ENCODE peak calls at places on chromosomes 12 and 14, in seven cellular contexts. C is lower lobe of right lung; W is left lung; V is CD8-positive, alpha-beta memory T cell; K is GM23248; A is heart left ventricle; Q is CD8-positive, alpha-beta T cell. I is an unnamed sample. For H3K36me3, the result is how much of the 10 kb centered on the place peaks cover.

GRCh38 chr12:131903270-131904255 is 9.1 kb downstream of the ULK1 start:
- DNase-seq in K (no peak), V (no peak), W (peak), A (no peak), C (no peak), Q (no peak), I (no peak)

GRCh38 chr12:51217968-51218606 is at the start of gene POU6F1:
- DNase-seq in V (peak), Q (peak), C (peak), W (peak), A (peak), K (peak), I (peak)

GRCh38 chr12:38101753-38102152 is 214.8 kb upstream of the ALG10B start:
- DNase-seq in A (no peak), Q (no peak), W (no peak), V (no peak), K (no peak), C (no peak), I (no peak)

GRCh38 chr14:100888789-100889315 is 14.7 kb downstream of the RTL1 start:
- DNase-seq in V (no peak), K (no peak), A (no peak), W (no peak), C (no peak), Q (no peak), I (no peak)

GRCh38 chr14:24339284-24340151 is at the start of gene RIPK3:
- DNase-seq in W (peak), V (peak), K (peak), A (peak), C (peak), Q (peak), I (no peak)

GRCh38 chr14:100030441-100031153 is 34.6 kb upstream of the EVL start:
- DNase-seq in C (no peak), W (no peak), V (no peak), A (no peak), K (peak), Q (no peak), I (no peak)

GRCh38 chr14:50023671-50024490 is 92.5 kb downstream of the VCPKMT start:
- DNase-seq in W (no peak), Q (no peak), C (no peak), K (peak), V (no peak), A (no peak), I (no peak)

GRCh38 chr14:20998674-20999366 is at the start of gene SLC39A2:
- DNase-seq in C (no peak), Q (no peak), A (peak), W (peak), K (peak), V (no peak), I (no peak)

GRCh38 chr12:118853634-118854033 is 127.7 kb upstream of the SRRM4 start:
- DNase-seq in K (no peak), W (no peak), C (no peak), Q (no peak), V (no peak), A (no peak), I (no peak)
- H3K27ac ChIP-seq in K (no peak), W (no peak), C (no peak), Q (no peak), V (no peak), A (no peak), I (no peak)

GRCh38 chr12:48826209-48826855 is 8.0 kb downstream of the CACNB3 start:
- DNase-seq in K (no peak), A (no peak), C (no peak), V (no peak), W (no peak), Q (no peak), I (no peak)

GRCh38 chr12:48827513-48828096 is 9.3 kb downstream of the CACNB3 start:
- DNase-seq in K (no peak), W (no peak), V (no peak), Q (no peak), A (no peak), C (no peak), I (no peak)

GRCh38 chr12:48828841-48829575 is 10.7 kb downstream of the CACNB3 start:
- DNase-seq in W (no peak), Q (no peak), A (no peak), V (no peak), K (no peak), C (no peak), I (no peak)

GRCh38 chr12:48828293-48828692 is 10.0 kb downstream of the CACNB3 start:
- DNase-seq in A (no peak), Q (no peak), C (no peak), V (no peak), K (no peak), W (no peak), I (no peak)

GRCh38 chr12:48827026-48827425 is 8.7 kb downstream of the CACNB3 start:
- DNase-seq in V (no peak), W (no peak), C (no peak), A (no peak), Q (no peak), K (no peak), I (no peak)
- H3K36me3 ChIP-seq in V (under half), W (under half), C (half or more), A (half or more), Q (under half), K (under half), I (half or more)

GRCh38 chr12:122843472-122843871 is 8.2 kb downstream of the HIP1R start:
- DNase-seq in K (no peak), C (peak), W (no peak), Q (no peak), A (no peak), V (no peak), I (no peak)

GRCh38 chr12:122844366-122844971 is 9.2 kb downstream of the HIP1R start:
- DNase-seq in V (no peak), Q (no peak), A (no peak), C (peak), K (no peak), W (no peak), I (no peak)

GRCh38 chr12:122840580-122841513 is 5.6 kb downstream of the HIP1R start:
- DNase-seq in W (no peak), Q (no peak), A (no peak), K (peak), V (no peak), C (peak), I (no peak)

GRCh38 chr12:122841544-122842321 is 6.5 kb downstream of the HIP1R start:
- DNase-seq in A (peak), C (peak), V (no peak), Q (no peak), W (no peak), K (peak), I (no peak)

GRCh38 chr12:122842505-122843405 is 7.5 kb downstream of the HIP1R start:
- DNase-seq in W (no peak), C (peak), V (no peak), A (no peak), Q (no peak), K (no peak), I (no peak)
- H3K27ac ChIP-seq in W (peak), C (peak), V (no peak), A (peak), Q (no peak), K (no peak), I (no peak)

DNA sequence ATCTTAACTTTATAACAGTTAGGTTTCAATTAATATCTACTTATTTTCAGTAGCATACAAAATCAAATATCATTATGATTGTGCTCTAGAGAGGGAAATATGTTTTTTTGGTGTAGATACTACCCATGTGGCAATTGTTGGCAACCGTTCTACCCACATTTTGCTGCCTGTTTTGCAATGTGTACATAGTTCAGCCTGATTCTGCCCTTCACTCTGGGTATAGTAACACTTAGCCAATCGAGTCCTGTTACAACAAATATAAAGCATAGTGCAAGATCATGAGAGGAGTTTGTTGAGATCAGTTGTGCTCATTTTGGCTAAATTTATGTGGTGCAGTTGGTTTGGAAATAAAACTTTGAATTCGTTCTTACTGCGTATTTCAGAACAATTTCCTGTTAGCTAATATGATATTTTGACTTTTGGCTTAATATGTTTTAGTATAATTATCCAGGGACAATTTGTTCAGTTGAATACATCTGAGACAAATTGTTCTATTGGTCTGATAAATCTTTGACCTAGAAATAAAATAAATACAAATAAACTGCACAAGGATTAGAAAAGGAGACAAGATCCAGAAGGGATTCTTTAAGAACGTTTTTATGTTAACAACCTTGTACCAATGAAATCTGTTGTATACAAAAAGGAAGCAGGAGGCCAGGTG is 76.9 kb downstream of the ATF7IP start:
- DNase-seq in C (no peak), K (peak), W (no peak), A (no peak), Q (no peak), V (no peak), I (no peak)
- H3K36me3 ChIP-seq in C (half or more), K (under half), W (under half), A (under half), Q (under half), V (under half), I (under half)

GRCh38 chr12:26580619-26581018 is 252.4 kb downstream of the ITPR2 start:
- DNase-seq in V (no peak), W (no peak), K (no peak), C (no peak), A (no peak), Q (no peak), I (no peak)
- H3K27ac ChIP-seq in V (no peak), W (no peak), K (no peak), C (no peak), A (no peak), Q (no peak), I (no peak)

GRCh38 chr12:123267335-123267920 is 4.2 kb downstream of the CDK2AP1 start:
- DNase-seq in Q (no peak), V (no peak), K (no peak), W (no peak), A (no peak), C (no peak), I (no peak)

GRCh38 chr12:123266679-123267277 is 4.9 kb downstream of the CDK2AP1 start:
- DNase-seq in A (no peak), K (no peak), V (no peak), Q (no peak), W (no peak), C (no peak), I (no peak)

GRCh38 chr12:123267991-123268843 is 3.4 kb downstream of the CDK2AP1 start:
- DNase-seq in C (peak), A (peak), V (no peak), Q (no peak), W (peak), K (no peak), I (no peak)

GRCh38 chr12:123264642-123265041 is 7.0 kb downstream of the CDK2AP1 start:
- DNase-seq in V (no peak), C (no peak), W (no peak), A (no peak), K (no peak), Q (no peak), I (no peak)

DNA sequence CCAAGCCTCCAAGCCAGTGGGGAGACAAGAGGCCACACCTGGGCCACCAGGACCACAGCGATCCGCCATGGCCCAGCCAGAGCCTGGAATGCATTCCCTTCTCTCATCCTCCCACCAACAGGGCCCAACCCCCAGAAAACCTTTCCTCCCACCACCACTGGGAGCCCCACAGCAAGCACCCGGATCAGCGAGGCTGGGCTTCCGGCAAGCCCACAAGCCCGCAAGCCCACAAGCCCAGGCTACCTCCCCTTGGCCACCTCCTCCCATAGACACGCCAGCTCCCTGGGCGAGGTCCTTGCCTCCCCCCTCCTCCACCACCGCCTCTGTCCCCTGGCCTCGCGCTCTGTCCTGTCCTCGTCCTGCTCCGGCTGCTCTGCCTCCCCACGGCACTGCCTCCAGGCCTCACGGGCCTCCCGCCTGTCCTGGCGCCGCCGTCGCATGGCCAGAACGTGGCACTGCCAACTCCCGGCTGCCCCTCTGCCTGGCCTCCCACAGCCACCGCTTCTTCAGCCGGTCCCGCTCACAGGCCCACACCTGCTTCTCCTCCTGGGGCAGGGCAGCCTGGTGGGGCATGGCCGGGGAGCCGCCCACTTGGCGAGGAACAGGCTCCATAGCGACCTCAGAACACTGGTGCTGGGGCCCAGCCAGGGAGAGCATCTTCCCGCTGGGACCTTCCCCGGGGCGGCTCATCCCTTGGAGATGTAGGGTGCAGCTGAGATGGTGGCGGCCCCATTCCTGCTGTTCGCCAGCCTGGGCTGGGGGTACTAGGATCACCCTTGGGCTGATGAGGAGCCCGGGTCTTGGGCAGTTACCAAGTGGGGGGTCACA is 5.6 kb downstream of the CDK2AP1 start:
- DNase-seq in Q (no peak), W (no peak), K (no peak), V (no peak), A (no peak), C (peak), I (no peak)
- H3K36me3 ChIP-seq in Q (under half), W (under half), K (under half), V (under half), A (under half), C (half or more), I (half or more)

DNA sequence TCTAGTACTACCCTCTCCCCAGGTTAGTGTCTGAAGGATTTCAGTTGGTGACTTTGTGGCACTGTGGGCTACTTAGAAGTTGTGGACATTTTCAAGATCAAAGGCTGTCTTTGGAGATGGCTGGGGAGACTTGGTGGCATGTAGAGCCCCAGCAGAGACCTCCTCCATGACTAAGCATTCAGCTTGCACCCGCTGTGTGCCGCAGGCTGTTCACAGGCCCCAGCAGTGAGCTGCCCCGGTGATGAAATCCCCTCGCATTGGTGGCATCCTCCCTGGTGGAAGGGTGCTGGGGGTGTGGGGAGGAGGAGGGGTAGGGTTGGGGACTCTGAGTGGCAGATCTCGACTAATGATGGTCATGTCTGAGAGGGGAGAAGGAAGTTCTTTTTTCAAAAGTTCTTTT is 173.9 kb downstream of the TSPAN9 start:
- DNase-seq in A (peak), K (no peak), C (no peak), W (peak), Q (no peak), V (no peak), I (no peak)
- H3K27ac ChIP-seq in A (peak), K (no peak), C (no peak), W (no peak), Q (no peak), V (no peak), I (no peak)